ENCODE peak calls at places on chromosome 10, in ten cellular contexts. One of them, this sample, is unnamed.

GRCh38 chr10:76285012-76285411 is 853.6 kb downstream of the LRMDA start:
- DNase-seq in IMR-90: peak
- DNase-seq in adrenal gland: no peak
- DNase-seq in breast epithelium: no peak
- DNase-seq in A549: peak
- DNase-seq in transverse colon: no peak
- DNase-seq in K562: no peak
- DNase-seq in stomach: no peak
- DNase-seq in H1: no peak
- DNase-seq in GM12878: no peak
- DNase-seq in this sample: no peak

GRCh38 chr10:89502556-89502955 is 32.8 kb downstream of the SLC16A12 start:
- DNase-seq in IMR-90: peak
- DNase-seq in adrenal gland: no peak
- DNase-seq in breast epithelium: no peak
- DNase-seq in A549: no peak
- DNase-seq in transverse colon: no peak
- DNase-seq in K562: no peak
- DNase-seq in stomach: no peak
- DNase-seq in H1: no peak
- DNase-seq in GM12878: no peak
- DNase-seq in this sample: no peak

GRCh38 chr10:80196270-80196949 is 8.9 kb downstream of the ANXA11 start:
- DNase-seq in IMR-90: peak
- DNase-seq in adrenal gland: no peak
- DNase-seq in breast epithelium: no peak
- DNase-seq in A549: peak
- DNase-seq in transverse colon: peak
- DNase-seq in K562: no peak
- DNase-seq in stomach: peak
- DNase-seq in H1: no peak
- DNase-seq in GM12878: peak
- DNase-seq in this sample: no peak

GRCh38 chr10:7797582-7797981 is 9.6 kb downstream of the ATP5F1C start:
- DNase-seq in IMR-90: peak
- DNase-seq in adrenal gland: peak
- DNase-seq in breast epithelium: no peak
- DNase-seq in A549: peak
- DNase-seq in transverse colon: no peak
- DNase-seq in K562: peak
- DNase-seq in stomach: no peak
- DNase-seq in H1: no peak
- DNase-seq in GM12878: no peak
- DNase-seq in this sample: peak

GRCh38 chr10:72667207-72667864 is 24.6 kb upstream of the MCU start:
- DNase-seq in IMR-90: no peak
- DNase-seq in adrenal gland: no peak
- DNase-seq in breast epithelium: no peak
- DNase-seq in A549: no peak
- DNase-seq in transverse colon: no peak
- DNase-seq in K562: no peak
- DNase-seq in stomach: no peak
- DNase-seq in H1: no peak
- DNase-seq in GM12878: no peak
- DNase-seq in this sample: no peak

GRCh38 chr10:74586088-74586585 is 240.3 kb upstream of the KAT6B start:
- DNase-seq in IMR-90: peak
- DNase-seq in adrenal gland: no peak
- DNase-seq in breast epithelium: no peak
- DNase-seq in A549: peak
- DNase-seq in transverse colon: no peak
- DNase-seq in K562: no peak
- DNase-seq in stomach: no peak
- DNase-seq in H1: no peak
- DNase-seq in GM12878: peak
- DNase-seq in this sample: peak

GRCh38 chr10:14875941-14876340 is 2.7 kb upstream of the SUV39H2 start:
- DNase-seq in IMR-90: no peak
- DNase-seq in adrenal gland: no peak
- DNase-seq in breast epithelium: no peak
- DNase-seq in A549: no peak
- DNase-seq in transverse colon: no peak
- DNase-seq in K562: no peak
- DNase-seq in stomach: no peak
- DNase-seq in H1: no peak
- DNase-seq in GM12878: no peak
- DNase-seq in this sample: no peak

GRCh38 chr10:3729397-3729796 is 55.6 kb downstream of the KLF6 start:
- DNase-seq in IMR-90: peak
- DNase-seq in adrenal gland: no peak
- DNase-seq in breast epithelium: no peak
- DNase-seq in A549: no peak
- DNase-seq in transverse colon: no peak
- DNase-seq in K562: no peak
- DNase-seq in stomach: no peak
- DNase-seq in H1: no peak
- DNase-seq in GM12878: no peak
- DNase-seq in this sample: no peak

GRCh38 chr10:102455893-102456471 is 4.6 kb upstream of the C10orf95 start:
- DNase-seq in IMR-90: peak
- DNase-seq in adrenal gland: no peak
- DNase-seq in breast epithelium: no peak
- DNase-seq in A549: peak
- DNase-seq in transverse colon: peak
- DNase-seq in K562: no peak
- DNase-seq in stomach: no peak
- DNase-seq in H1: no peak
- DNase-seq in GM12878: no peak
- DNase-seq in this sample: peak

GRCh38 chr10:30980951-30981616 is 50.6 kb downstream of the ZNF438 start:
- DNase-seq in IMR-90: peak
- DNase-seq in adrenal gland: peak
- DNase-seq in breast epithelium: no peak
- DNase-seq in A549: no peak
- DNase-seq in transverse colon: peak
- DNase-seq in K562: no peak
- DNase-seq in stomach: peak
- DNase-seq in H1: no peak
- DNase-seq in GM12878: no peak
- DNase-seq in this sample: no peak

GRCh38 chr10:77087406-77087805 is 550.2 kb downstream of the KCNMA1 start:
- DNase-seq in IMR-90: peak
- DNase-seq in adrenal gland: no peak
- DNase-seq in breast epithelium: no peak
- DNase-seq in A549: no peak
- DNase-seq in transverse colon: no peak
- DNase-seq in K562: no peak
- DNase-seq in stomach: no peak
- DNase-seq in H1: no peak
- DNase-seq in GM12878: no peak
- DNase-seq in this sample: no peak

DNA sequence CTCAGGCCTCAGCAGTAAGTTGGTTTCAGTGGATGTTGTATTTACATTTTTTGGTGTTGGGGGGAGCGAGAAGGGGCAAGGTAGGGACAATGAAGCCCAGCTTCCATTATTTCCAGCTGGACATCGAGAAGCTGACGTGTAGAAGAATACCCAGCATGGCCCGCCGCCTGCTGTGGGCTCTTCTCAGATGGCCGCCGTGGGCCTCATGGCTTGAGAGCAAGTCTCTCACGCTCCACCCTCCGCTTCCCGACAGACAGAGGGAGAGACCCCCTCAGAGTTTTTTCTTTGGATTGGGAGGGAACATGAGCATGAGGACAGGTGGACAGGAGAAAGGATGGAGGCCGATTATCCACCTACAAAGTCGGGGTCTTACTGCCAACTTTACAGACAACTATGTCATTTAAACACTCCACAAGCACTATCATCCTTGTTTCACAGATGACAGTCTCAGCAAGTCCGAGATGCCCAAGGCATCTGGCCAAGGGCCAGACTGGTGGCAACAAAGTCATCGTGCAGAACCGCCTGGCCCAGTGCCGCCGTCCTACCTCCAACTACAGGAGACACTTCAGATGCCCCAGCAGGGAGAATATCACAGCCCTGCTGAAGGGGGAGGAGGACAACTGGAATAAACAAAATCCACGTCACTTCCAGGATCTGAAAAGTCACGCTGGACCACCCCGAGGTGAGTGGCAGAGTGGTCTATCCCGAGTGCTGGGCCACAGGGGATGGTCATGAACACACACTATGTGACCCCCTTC is 195.9 kb downstream of the DIP2C start:
- DNase-seq in IMR-90: no peak
- DNase-seq in adrenal gland: no peak
- DNase-seq in breast epithelium: no peak
- DNase-seq in A549: no peak
- DNase-seq in transverse colon: no peak
- DNase-seq in K562: no peak
- DNase-seq in stomach: no peak
- DNase-seq in H1: no peak
- DNase-seq in GM12878: no peak
- DNase-seq in this sample: no peak
- TF ChIP-seq POLR2A in IMR-90: no peak
- TF ChIP-seq POLR2A in adrenal gland: no peak
- TF ChIP-seq POLR2A in breast epithelium: no peak
- TF ChIP-seq POLR2A in A549: no peak
- TF ChIP-seq POLR2A in transverse colon: no peak
- TF ChIP-seq POLR2A in K562: no peak
- TF ChIP-seq POLR2A in stomach: no peak
- TF ChIP-seq POLR2A in H1: no peak
- TF ChIP-seq POLR2A in GM12878: no peak
- TF ChIP-seq POLR2A in this sample: no peak

DNA sequence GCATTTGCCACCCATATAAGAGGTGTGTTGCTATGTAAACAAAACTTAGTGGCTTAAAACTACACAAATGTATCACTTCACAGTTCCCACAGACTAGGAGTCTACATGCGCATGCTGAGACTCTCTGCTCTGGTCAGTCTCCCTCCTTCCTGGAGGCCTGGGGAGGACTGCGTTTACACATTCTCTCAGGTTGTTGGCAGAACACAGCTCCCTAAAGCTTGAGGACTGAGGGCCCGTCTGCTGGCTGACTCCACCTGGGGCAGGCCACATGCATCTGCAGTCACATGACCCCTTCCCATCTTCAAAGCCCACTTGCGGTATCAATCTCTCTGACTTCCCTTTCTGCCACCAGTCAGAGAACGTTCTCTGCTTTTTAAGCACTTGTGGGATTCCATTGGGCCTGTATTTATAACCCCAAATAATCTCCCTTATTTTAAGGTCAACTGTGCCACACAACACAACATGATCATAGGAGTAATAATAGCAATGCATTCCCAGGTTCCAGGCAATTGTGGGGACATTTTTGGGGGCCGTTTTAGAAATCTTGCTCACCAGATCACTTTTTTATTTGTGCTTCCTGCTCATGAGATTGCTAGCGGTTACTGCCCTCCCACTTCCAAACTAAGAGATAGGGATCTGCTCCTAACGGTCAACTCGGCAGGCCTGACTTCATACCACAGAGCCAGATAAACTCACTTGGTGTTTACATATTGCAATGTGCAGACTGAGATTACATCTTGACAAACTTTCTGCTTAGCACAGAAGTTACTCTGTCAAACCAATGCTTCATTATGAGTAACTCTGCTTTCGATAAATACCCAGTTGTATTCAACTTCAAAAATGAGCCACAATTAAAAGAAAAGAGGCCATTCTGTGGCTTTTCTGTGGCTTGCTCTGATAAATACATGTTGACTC is 96.3 kb downstream of the ALOX5 start:
- DNase-seq in IMR-90: peak
- DNase-seq in adrenal gland: no peak
- DNase-seq in breast epithelium: no peak
- DNase-seq in A549: no peak
- DNase-seq in transverse colon: peak
- DNase-seq in K562: peak
- DNase-seq in stomach: no peak
- DNase-seq in H1: no peak
- DNase-seq in GM12878: no peak
- DNase-seq in this sample: peak
- TF ChIP-seq POLR2A in IMR-90: no peak
- TF ChIP-seq POLR2A in adrenal gland: no peak
- TF ChIP-seq POLR2A in breast epithelium: no peak
- TF ChIP-seq POLR2A in A549: no peak
- TF ChIP-seq POLR2A in transverse colon: no peak
- TF ChIP-seq POLR2A in K562: peak
- TF ChIP-seq POLR2A in stomach: no peak
- TF ChIP-seq POLR2A in H1: no peak
- TF ChIP-seq POLR2A in GM12878: peak
- TF ChIP-seq POLR2A in this sample: peak

DNA sequence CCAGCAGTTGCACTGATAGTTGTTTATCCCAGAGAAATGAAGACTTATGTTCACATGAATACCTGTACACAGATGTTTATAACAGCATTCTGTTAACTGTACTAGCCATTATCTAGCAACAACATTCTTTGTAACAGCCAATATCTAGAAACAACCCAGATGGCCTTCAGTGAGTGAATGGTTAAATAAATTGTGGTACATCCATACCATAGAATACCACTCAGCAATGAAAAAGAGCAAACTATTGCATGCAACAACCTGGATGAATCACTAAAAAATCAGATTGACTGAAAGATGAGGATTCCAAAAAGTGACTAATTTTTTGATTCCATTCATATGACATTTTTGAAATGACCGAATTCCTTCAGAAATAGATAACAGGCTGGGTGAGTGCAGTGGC is 360.3 kb downstream of the MALRD1 start:
- DNase-seq in IMR-90: no peak
- DNase-seq in adrenal gland: no peak
- DNase-seq in breast epithelium: no peak
- DNase-seq in A549: no peak
- DNase-seq in transverse colon: no peak
- DNase-seq in K562: no peak
- DNase-seq in stomach: no peak
- DNase-seq in H1: no peak
- DNase-seq in GM12878: no peak
- DNase-seq in this sample: no peak
- TF ChIP-seq POLR2A in IMR-90: no peak
- TF ChIP-seq POLR2A in adrenal gland: no peak
- TF ChIP-seq POLR2A in breast epithelium: no peak
- TF ChIP-seq POLR2A in A549: no peak
- TF ChIP-seq POLR2A in transverse colon: no peak
- TF ChIP-seq POLR2A in K562: no peak
- TF ChIP-seq POLR2A in stomach: no peak
- TF ChIP-seq POLR2A in H1: no peak
- TF ChIP-seq POLR2A in GM12878: no peak
- TF ChIP-seq POLR2A in this sample: no peak

GRCh38 chr10:110502851-110503301 is 5.2 kb downstream of the DUSP5 start:
- DNase-seq in IMR-90: peak
- DNase-seq in adrenal gland: peak
- DNase-seq in breast epithelium: no peak
- DNase-seq in A549: peak
- DNase-seq in transverse colon: peak
- DNase-seq in K562: no peak
- DNase-seq in stomach: no peak
- DNase-seq in H1: no peak
- DNase-seq in GM12878: peak
- DNase-seq in this sample: no peak
- TF ChIP-seq POLR2A in IMR-90: no peak
- TF ChIP-seq POLR2A in adrenal gland: no peak
- TF ChIP-seq POLR2A in breast epithelium: no peak
- TF ChIP-seq POLR2A in A549: no peak
- TF ChIP-seq POLR2A in transverse colon: no peak
- TF ChIP-seq POLR2A in K562: no peak
- TF ChIP-seq POLR2A in stomach: no peak
- TF ChIP-seq POLR2A in H1: no peak
- TF ChIP-seq POLR2A in GM12878: peak
- TF ChIP-seq POLR2A in this sample: no peak